ENCODE peak calls at places on chromosomes 11 and 22, in eight cellular contexts. V is aorta, T is pancreas, L is WERI-Rb-1, S is cardiac muscle cell, Z is brain microvascular endothelial cell, U is IMR-90, A is AG04450. B is an unnamed sample.

GRCh38 chr22:50112151-50113118 is 22.6 kb downstream of the MOV10L1 start:
- DNase-seq in V (peak; percentile 76), T (no peak), L (no peak), S (peak; percentile 92), Z (peak; percentile 85), U (peak; percentile 86), A (peak; percentile 21), B (no peak)

GRCh38 chr11:23570828-23571227 is 710.6 kb upstream of the CCDC179 start:
- DNase-seq in V (no peak), T (no peak), L (no peak), S (no peak), Z (peak; percentile 44), U (peak; percentile 36), A (no peak), B (no peak)

GRCh38 chr22:33853200-33854097 is 66.8 kb downstream of the LARGE1 start:
- DNase-seq in V (peak; percentile 84), T (peak; percentile 80), L (no peak), S (peak; percentile 67), Z (peak; percentile 85), U (peak; percentile 77), A (no peak), B (no peak)

GRCh38 chr11:8689726-8690255 is 7.2 kb downstream of the RPL27A start:
- DNase-seq in V (no peak), T (no peak), L (no peak), S (no peak), Z (no peak), U (peak; percentile 38), A (no peak), B (peak; percentile 40)

GRCh38 chr22:17910561-17911311 is 113.6 kb downstream of the MICAL3 start:
- DNase-seq in V (peak; percentile 87), T (no peak), L (peak; percentile 82), S (peak; percentile 83), Z (peak; percentile 83), U (peak; percentile 91), A (peak; percentile 68), B (peak; percentile 87)

GRCh38 chr22:19354201-19354600 is 62.7 kb upstream of the CLTCL1 start:
- DNase-seq in V (no peak), T (no peak), L (no peak), S (no peak), Z (no peak), U (no peak), A (no peak), B (no peak)

GRCh38 chr11:87316491-87316890 is 278.8 kb downstream of the TMEM135 start:
- DNase-seq in V (no peak), T (no peak), L (no peak), S (no peak), Z (no peak), U (no peak), A (no peak), B (no peak)

GRCh38 chr22:47902646-47903180 is 1140.3 kb downstream of the TBC1D22A start:
- DNase-seq in V (no peak), T (no peak), L (no peak), S (no peak), Z (no peak), U (no peak), A (no peak), B (no peak)

GRCh38 chr11:46663277-46663940 is 37.0 kb downstream of the ARHGAP1 start:
- DNase-seq in V (no peak), T (no peak), L (no peak), S (no peak), Z (no peak), U (peak; percentile 30), A (no peak), B (no peak)

GRCh38 chr11:19237381-19237780 is 3.4 kb downstream of the E2F8 start:
- DNase-seq in V (no peak), T (no peak), L (no peak), S (no peak), Z (no peak), U (no peak), A (no peak), B (no peak)

GRCh38 chr11:19237813-19238212 is 2.9 kb downstream of the E2F8 start:
- DNase-seq in V (no peak), T (no peak), L (no peak), S (no peak), Z (no peak), U (no peak), A (no peak), B (no peak)

GRCh38 chr11:19241260-19242183 is 777 bp upstream of the E2F8 start:
- DNase-seq in V (peak; percentile 53), T (no peak), L (peak; percentile 40), S (no peak), Z (no peak), U (no peak), A (no peak), B (peak; percentile 89)

GRCh38 chr11:19240420-19241259 is at the start of gene E2F8:
- DNase-seq in V (peak; percentile 95), T (peak; percentile 94), L (peak; percentile 96), S (peak; percentile 95), Z (peak; percentile 91), U (peak; percentile 89), A (peak; percentile 80), B (peak; percentile 99)

GRCh38 chr11:19239039-19239438 is 1.7 kb downstream of the E2F8 start:
- DNase-seq in V (no peak), T (no peak), L (no peak), S (no peak), Z (no peak), U (no peak), A (no peak), B (no peak)
- H3K4me3 ChIP-seq in V (no peak overlapping the region), T (no peak overlapping the region), L (no peak overlapping the region), S (peak overlapping the region; percentile 61), Z (no peak overlapping the region), U (no peak overlapping the region), A (no peak overlapping the region), B (no peak overlapping the region)

GRCh38 chr11:124804884-124805283 is 4.7 kb upstream of the MSANTD2 start:
- DNase-seq in V (no peak), T (no peak), L (no peak), S (no peak), Z (no peak), U (no peak), A (no peak), B (no peak)
- H3K27me3 ChIP-seq in V (no peaks in the 10 kb centered on the region), T (no peaks in the 10 kb centered on the region), L (no peaks in the 10 kb centered on the region), S (no peaks in the 10 kb centered on the region), Z (no peaks in the 10 kb centered on the region), U (no peaks in the 10 kb centered on the region), A (no peaks in the 10 kb centered on the region), B (no peaks in the 10 kb centered on the region)

GRCh38 chr22:35369996-35370395 is 10.9 kb upstream of the HMOX1 start:
- DNase-seq in V (no peak), T (no peak), L (peak; percentile 77), S (no peak), Z (no peak), U (no peak), A (no peak), B (no peak)

GRCh38 chr22:35363571-35364086 is 17.3 kb upstream of the HMOX1 start:
- DNase-seq in V (no peak), T (no peak), L (no peak), S (no peak), Z (no peak), U (no peak), A (no peak), B (no peak)

GRCh38 chr22:35367331-35367886 is 13.5 kb upstream of the HMOX1 start:
- DNase-seq in V (no peak), T (no peak), L (peak; percentile 79), S (no peak), Z (no peak), U (no peak), A (no peak), B (no peak)

GRCh38 chr22:35368386-35368785 is 12.5 kb upstream of the HMOX1 start:
- DNase-seq in V (no peak), T (no peak), L (no peak), S (no peak), Z (no peak), U (no peak), A (no peak), B (no peak)
- H3K27ac ChIP-seq in V (no peak overlapping the region), T (no peak overlapping the region), L (peak overlapping the region; percentile 42), S (no peak overlapping the region), Z (no peak overlapping the region), U (no peak overlapping the region), A (no peak overlapping the region), B (no peak overlapping the region)

GRCh38 chr11:42253156-42253555 is 793.7 kb upstream of the LRRC4C start:
- DNase-seq in V (no peak), T (no peak), L (no peak), S (no peak), Z (no peak), U (no peak), A (no peak), B (no peak)

GRCh38 chr11:42249956-42250355 is 790.5 kb upstream of the LRRC4C start:
- DNase-seq in V (no peak), T (no peak), L (no peak), S (peak; percentile 56), Z (no peak), U (no peak), A (no peak), B (no peak)

GRCh38 chr11:42249401-42249800 is 789.9 kb upstream of the LRRC4C start:
- DNase-seq in V (no peak), T (no peak), L (no peak), S (peak; percentile 44), Z (no peak), U (no peak), A (no peak), B (no peak)

GRCh38 chr11:42251984-42252383 is 792.5 kb upstream of the LRRC4C start:
- DNase-seq in V (no peak), T (no peak), L (no peak), S (no peak), Z (peak; percentile 47), U (no peak), A (no peak), B (no peak)
- H3K4me3 ChIP-seq in V (no peak overlapping the region), T (no peak overlapping the region), L (no peak overlapping the region), S (no peak overlapping the region), Z (no peak overlapping the region), U (no peak overlapping the region), A (no peak overlapping the region), B (no peak overlapping the region)

GRCh38 chr11:70186420-70186819 is 16.7 kb upstream of the FADD start:
- DNase-seq in V (no peak), T (no peak), L (no peak), S (no peak), Z (no peak), U (no peak), A (no peak), B (no peak)

GRCh38 chr11:70183483-70184176 is 19.5 kb upstream of the FADD start:
- DNase-seq in V (no peak), T (no peak), L (no peak), S (no peak), Z (no peak), U (no peak), A (no peak), B (no peak)

GRCh38 chr11:70186936-70187335 is 16.2 kb upstream of the FADD start:
- DNase-seq in V (no peak), T (no peak), L (no peak), S (no peak), Z (no peak), U (no peak), A (no peak), B (no peak)

GRCh38 chr11:70184396-70184795 is 18.7 kb upstream of the FADD start:
- DNase-seq in V (no peak), T (no peak), L (no peak), S (no peak), Z (no peak), U (no peak), A (no peak), B (no peak)

GRCh38 chr11:70185348-70186055 is 17.6 kb upstream of the FADD start:
- DNase-seq in V (no peak), T (no peak), L (no peak), S (no peak), Z (no peak), U (no peak), A (no peak), B (no peak)
- H3K27me3 ChIP-seq in V (no peaks in the 10 kb centered on the region), T (no peaks in the 10 kb centered on the region), L (no peaks in the 10 kb centered on the region), S (no peaks in the 10 kb centered on the region), Z (no peaks in the 10 kb centered on the region), U (no peaks in the 10 kb centered on the region), A (peaks cover 6% of the 10 kb centered on the region), B (no peaks in the 10 kb centered on the region)